ENCODE peak calls at places on chromosomes 13 and 19, in five cellular contexts. One of them, this sample, is unnamed.

GRCh38 chr13:97274782-97275252 is 52.7 kb downstream of the MBNL2 start:
- DNase-seq in AG10803: peak; percentile 87
- DNase-seq in HEK293T: no peak
- DNase-seq in NCI-H774: no peak
- DNase-seq in foreskin fibroblast: no peak
- DNase-seq in this sample: no peak

GRCh38 chr19:38274734-38275133 is 10.4 kb downstream of the SPINT2 start:
- DNase-seq in HEK293T: no peak
- DNase-seq in NCI-H774: no peak
- DNase-seq in foreskin fibroblast: no peak
- DNase-seq in AG10803: no peak
- DNase-seq in this sample: no peak

GRCh38 chr19:53696951-53697350 is 65.2 kb downstream of the DPRX start:
- DNase-seq in foreskin fibroblast: peak; percentile 0
- DNase-seq in NCI-H774: no peak
- DNase-seq in HEK293T: no peak
- DNase-seq in AG10803: no peak
- DNase-seq in this sample: no peak

GRCh38 chr19:6020972-6021805 is 43.2 kb upstream of the RANBP3 start:
- DNase-seq in NCI-H774: peak; percentile 61
- DNase-seq in AG10803: no peak
- DNase-seq in foreskin fibroblast: no peak
- DNase-seq in HEK293T: no peak
- DNase-seq in this sample: peak; percentile 56

GRCh38 chr19:13022859-13023636 is 27.8 kb downstream of the NFIX start:
- DNase-seq in NCI-H774: peak; percentile 32
- DNase-seq in AG10803: peak; percentile 99
- DNase-seq in foreskin fibroblast: peak; percentile 94
- DNase-seq in HEK293T: peak; percentile 52
- DNase-seq in this sample: peak; percentile 86

GRCh38 chr19:47511128-47511517 is 3.7 kb downstream of the NAPA start:
- DNase-seq in HEK293T: no peak
- DNase-seq in AG10803: no peak
- DNase-seq in NCI-H774: no peak
- DNase-seq in foreskin fibroblast: no peak
- DNase-seq in this sample: no peak

GRCh38 chr13:93108111-93108581 is 118.5 kb upstream of the GPC6 start:
- DNase-seq in HEK293T: no peak
- DNase-seq in foreskin fibroblast: no peak
- DNase-seq in AG10803: no peak
- DNase-seq in NCI-H774: no peak
- DNase-seq in this sample: no peak

GRCh38 chr13:43475135-43475534 is 311.6 kb downstream of the ENOX1 start:
- DNase-seq in AG10803: peak; percentile 5
- DNase-seq in foreskin fibroblast: no peak
- DNase-seq in HEK293T: no peak
- DNase-seq in NCI-H774: no peak
- DNase-seq in this sample: no peak

GRCh38 chr19:46782355-46783019 is 5.9 kb downstream of the SLC1A5 start:
- DNase-seq in HEK293T: no peak
- DNase-seq in NCI-H774: no peak
- DNase-seq in foreskin fibroblast: no peak
- DNase-seq in AG10803: no peak
- DNase-seq in this sample: no peak

GRCh38 chr13:56166864-56167263 is 973.9 kb upstream of the PRR20A start:
- DNase-seq in foreskin fibroblast: no peak
- DNase-seq in AG10803: no peak
- DNase-seq in HEK293T: no peak
- DNase-seq in NCI-H774: no peak
- DNase-seq in this sample: no peak

GRCh38 chr19:16441661-16442071 is 30.1 kb downstream of the EPS15L1 start:
- DNase-seq in foreskin fibroblast: no peak
- DNase-seq in AG10803: no peak
- DNase-seq in NCI-H774: peak; percentile 32
- DNase-seq in HEK293T: peak; percentile 72
- DNase-seq in this sample: no peak